ENCODE peak calls at places on chromosomes 13 and 19, in ten cellular contexts. K is PC-9, D is esophagus squamous epithelium, B is tibial artery, Q is OCI-LY7, Y is stomach, C is cardiac muscle cell, P is ascending aorta, L is pancreas, V is left lung. Z is an unnamed sample.

GRCh38 chr13:29598321-29598720 is 2.8 kb upstream of the SLC7A1 start:
- DNase-seq in Y (no peak), D (no peak), B (no peak), L (no peak), Q (no peak), C (no peak), V (no peak), P (no peak), K (no peak), Z (no peak)

GRCh38 chr13:111859361-111860105 is 207.4 kb upstream of the SOX1 start:
- DNase-seq in Y (no peak), P (no peak), B (no peak), C (peak; percentile 22), V (peak; percentile 50), D (no peak), Q (no peak), L (no peak), K (no peak), Z (no peak)

GRCh38 chr13:20945952-20946383 is 43.4 kb upstream of the XPO4 start:
- DNase-seq in L (no peak), B (peak; percentile 34), P (peak; percentile 70), V (peak; percentile 80), K (no peak), D (no peak), Y (no peak), C (peak; percentile 39), Q (no peak), Z (peak; percentile 18)

GRCh38 chr13:80475718-80476117 is 134.8 kb upstream of the SPRY2 start:
- DNase-seq in Y (no peak), L (no peak), B (no peak), K (no peak), P (no peak), Q (no peak), D (no peak), C (no peak), V (no peak), Z (no peak)

GRCh38 chr13:102948006-102948405 is 102.2 kb downstream of the ERCC5 start:
- DNase-seq in D (no peak), K (no peak), L (no peak), V (no peak), Q (no peak), Y (no peak), B (no peak), C (no peak), P (no peak), Z (no peak)

GRCh38 chr13:51494151-51494550 is 41.3 kb upstream of the INTS6 start:
- DNase-seq in K (no peak), D (no peak), Y (no peak), C (no peak), L (no peak), P (no peak), B (no peak), Q (no peak), V (no peak), Z (no peak)

GRCh38 chr13:114026128-114026880 is 52.4 kb upstream of the C13orf46 start:
- DNase-seq in Q (no peak), L (peak; percentile 60), D (no peak), C (no peak), B (no peak), Y (no peak), K (no peak), V (peak; percentile 72), P (no peak), Z (no peak)

GRCh38 chr19:6424190-6424938 is at the start of gene KHSRP:
- DNase-seq in B (no peak), C (peak; percentile 52), P (no peak), Y (no peak), Q (peak; percentile 51), K (no peak), D (no peak), V (peak; percentile 98), L (peak; percentile 100), Z (no peak)

GRCh38 chr19:15641901-15642491 is 1.3 kb downstream of the CYP4F3 start:
- DNase-seq in C (no peak), L (no peak), B (no peak), Y (no peak), K (no peak), D (peak; percentile 7), P (no peak), V (no peak), Q (no peak), Z (no peak)

GRCh38 chr13:52599853-52600603 is 42.2 kb upstream of the HNRNPA1L2 start:
- DNase-seq in C (peak; percentile 42), P (no peak), L (peak; percentile 76), D (no peak), V (peak; percentile 77), Y (no peak), K (no peak), Q (peak; percentile 10), B (no peak), Z (peak; percentile 42)

GRCh38 chr19:33740811-33741396 is 55.8 kb upstream of the KCTD15 start:
- DNase-seq in D (no peak), V (no peak), Q (peak; percentile 45), K (no peak), Y (no peak), B (no peak), L (no peak), C (peak; percentile 88), P (no peak), Z (no peak)

GRCh38 chr13:67438465-67438864 is 208.3 kb upstream of the PCDH9 start:
- DNase-seq in P (no peak), D (no peak), Y (no peak), B (no peak), Q (no peak), K (no peak), L (no peak), C (peak; percentile 44), V (no peak), Z (no peak)

GRCh38 chr13:41388143-41388881 is 69.0 kb upstream of the RGCC start:
- DNase-seq in P (no peak), K (no peak), V (no peak), B (no peak), D (no peak), L (no peak), C (no peak), Q (no peak), Y (no peak), Z (no peak)

GRCh38 chr19:9909251-9909650 is 27.1 kb downstream of the OLFM2 start:
- DNase-seq in D (no peak), Q (no peak), P (no peak), K (no peak), L (no peak), B (no peak), C (no peak), Y (no peak), V (no peak), Z (no peak)

GRCh38 chr13:75938811-75939525 is 302.8 kb downstream of the LMO7 start:
- DNase-seq in P (no peak), V (no peak), L (no peak), B (no peak), K (no peak), Y (no peak), C (no peak), Q (no peak), D (no peak), Z (no peak)

GRCh38 chr13:22278336-22278929 is 607.6 kb downstream of the FGF9 start:
- DNase-seq in Y (peak; percentile 72), K (no peak), B (peak; percentile 42), Q (peak; percentile 32), D (no peak), P (peak; percentile 73), L (peak; percentile 22), V (no peak), C (peak; percentile 57), Z (peak; percentile 33)
- TF ChIP-seq CTCF in Y (no peak), K (peak; percentile 47), B (peak; percentile 37), Q (peak; percentile 68), D (peak; percentile 39), P (peak; percentile 31), L (no peak), V (peak; percentile 22), C (peak; percentile 5), Z (peak; percentile 58)

GRCh38 chr19:53357821-53358581 is 7.5 kb upstream of the ZNF525 start:
- DNase-seq in Q (no peak), D (no peak), L (peak; percentile 50), B (no peak), K (no peak), P (no peak), C (no peak), Y (no peak), V (no peak), Z (no peak)
- H3K9me3 ChIP-seq in Q (peaks cover 31% of the 10 kb centered on the region), D (peaks cover 56% of the 10 kb centered on the region), L (no peaks in the 10 kb centered on the region), B (peaks cover 22% of the 10 kb centered on the region), K (peaks cover 50% of the 10 kb centered on the region), P (peaks cover 45% of the 10 kb centered on the region), C (no peaks in the 10 kb centered on the region), Y (peaks cover 38% of the 10 kb centered on the region), V (no peaks in the 10 kb centered on the region), Z (peaks cover 71% of the 10 kb centered on the region)

DNA sequence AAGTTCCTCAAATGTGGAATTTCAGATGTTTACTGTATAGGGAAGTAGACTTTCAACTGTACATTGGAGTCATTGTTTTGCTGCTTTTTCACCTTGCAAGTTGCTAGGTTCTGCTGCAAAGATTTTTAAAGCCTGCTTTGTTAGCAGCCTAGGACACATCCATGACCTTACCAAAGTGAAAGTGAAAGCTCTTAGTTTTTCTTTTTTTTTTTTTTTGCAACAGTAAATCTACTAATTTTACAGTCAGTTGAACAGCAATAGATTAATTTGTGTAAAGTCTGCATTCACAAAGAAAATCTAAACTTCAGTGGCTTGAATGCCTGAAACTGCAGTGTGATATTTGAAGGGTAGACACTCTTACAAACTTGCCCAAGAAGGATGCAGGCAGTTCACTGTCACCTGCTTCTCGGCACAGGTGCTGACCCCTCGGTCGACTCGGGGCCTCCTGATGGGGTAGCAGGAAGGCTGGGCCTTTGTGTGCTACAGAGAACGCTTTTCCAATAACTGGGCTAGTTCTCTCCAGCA is 5.0 kb upstream of the MTIF3 start:
- DNase-seq in D (no peak), K (no peak), Y (no peak), P (no peak), Q (peak; percentile 52), C (no peak), L (no peak), B (no peak), V (no peak), Z (no peak)
- H3K4me3 ChIP-seq in D (no peak overlapping the region), K (no peak overlapping the region), Y (peak overlapping the region; percentile 6), P (peak overlapping the region; percentile 31), Q (peak overlapping the region; percentile 60), C (no peak overlapping the region), L (peak overlapping the region; percentile 25), B (peak overlapping the region; percentile 23), V (peak overlapping the region; percentile 29), Z (peak overlapping the region; percentile 50)

GRCh38 chr19:18589380-18590272 is 1.0 kb downstream of the REX1BD start:
- DNase-seq in Q (peak; percentile 80), B (peak; percentile 72), D (no peak), L (peak; percentile 90), V (peak; percentile 92), K (peak; percentile 70), P (peak; percentile 86), C (peak; percentile 81), Y (peak; percentile 74), Z (peak; percentile 66)
- TF ChIP-seq CTCF in Q (no peak), B (peak; percentile 35), D (no peak), L (no peak), V (peak; percentile 20), K (no peak), P (peak; percentile 7), C (peak; percentile 29), Y (no peak), Z (peak; percentile 28)

Z was measured in left ventricle myocardium inferior.